ENCODE peak calls at places on chromosomes 2 and 18, in nine cellular contexts. I is foreskin fibroblast, A is lower lobe of right lung, P is GDM1, L is HT-29, X is T follicular helper cell, N is glomerular endothelial cell, Z is brain microvascular endothelial cell, S is left ventricle myocardium superior. E is an unnamed sample.

GRCh38 chr2:186576614-186577013 is 13.2 kb upstream of the ITGAV start:
- DNase-seq in S (no peak), I (peak), L (no peak), N (no peak), P (no peak), Z (peak), X (no peak), A (no peak), E (no peak)

GRCh38 chr2:40101076-40101688 is 322.1 kb upstream of the THUMPD2 start:
- DNase-seq in P (no peak), S (no peak), A (no peak), I (peak), X (no peak), Z (peak), N (no peak), L (no peak), E (peak)

GRCh38 chr2:105521176-105521575 is 122.3 kb upstream of the FHL2 start:
- DNase-seq in S (no peak), Z (no peak), N (no peak), A (no peak), X (no peak), L (peak), I (no peak), P (no peak), E (no peak)

GRCh38 chr2:229947544-229947943 is 25.2 kb downstream of the FBXO36 start:
- DNase-seq in A (no peak), Z (no peak), S (no peak), X (no peak), P (no peak), N (no peak), I (no peak), L (no peak), E (no peak)

GRCh38 chr2:134235771-134236170 is 18.1 kb upstream of the MGAT5 start:
- DNase-seq in X (no peak), Z (peak), I (no peak), L (no peak), A (no peak), P (no peak), S (no peak), N (no peak), E (no peak)

GRCh38 chr2:16828828-16829160 is 163.2 kb upstream of the CYRIA start:
- DNase-seq in P (no peak), N (no peak), S (no peak), L (no peak), I (no peak), A (no peak), Z (no peak), X (no peak), E (no peak)

GRCh38 chr18:28581503-28582169 is 404.7 kb upstream of the CDH2 start:
- DNase-seq in N (no peak), S (no peak), A (no peak), I (peak), P (no peak), X (no peak), Z (no peak), L (no peak), E (no peak)

GRCh38 chr2:195961873-195962272 is 106.8 kb downstream of the DNAH7 start:
- DNase-seq in N (no peak), P (no peak), L (no peak), A (no peak), Z (no peak), X (no peak), S (no peak), I (no peak), E (no peak)

GRCh38 chr2:96308248-96308647 is 2.9 kb upstream of the SNRNP200 start:
- DNase-seq in P (no peak), S (no peak), A (no peak), I (no peak), L (no peak), N (no peak), X (no peak), Z (no peak), E (no peak)